ENCODE peak calls at places on chromosome 5, in five cellular contexts. One of them, this sample, is unnamed.
A peak's percentile ranks its signal among the peaks of the same experiment; 100 is the strongest.

GRCh38 chr5:173310296-173310769 is 17.9 kb downstream of the STC2 start:
- DNase-seq in GM23338: no peak
- DNase-seq in neural progenitor cell: no peak
- DNase-seq in SK-N-SH: no peak
- DNase-seq in PC-3: no peak
- DNase-seq in this sample: no peak

GRCh38 chr5:172008689-172009141 is 2.3 kb upstream of the FBXW11 start:
- DNase-seq in GM23338: peak; percentile 80
- DNase-seq in SK-N-SH: no peak
- DNase-seq in neural progenitor cell: peak; percentile 22
- DNase-seq in PC-3: no peak
- DNase-seq in this sample: no peak

GRCh38 chr5:751496-751895 is 33.0 kb downstream of the ZDHHC11B start:
- DNase-seq in GM23338: no peak
- DNase-seq in PC-3: no peak
- DNase-seq in neural progenitor cell: no peak
- DNase-seq in SK-N-SH: peak; percentile 1
- DNase-seq in this sample: no peak

GRCh38 chr5:99674086-99674485 is 745.3 kb upstream of the CHD1 start:
- DNase-seq in GM23338: no peak
- DNase-seq in neural progenitor cell: no peak
- DNase-seq in SK-N-SH: no peak
- DNase-seq in PC-3: no peak
- DNase-seq in this sample: no peak

GRCh38 chr5:45410304-45410995 is 285.7 kb downstream of the HCN1 start:
- DNase-seq in SK-N-SH: no peak
- DNase-seq in PC-3: no peak
- DNase-seq in GM23338: no peak
- DNase-seq in neural progenitor cell: no peak
- DNase-seq in this sample: no peak

GRCh38 chr5:170648546-170648945 is 135.0 kb upstream of the GABRP start:
- DNase-seq in PC-3: no peak
- DNase-seq in GM23338: no peak
- DNase-seq in neural progenitor cell: no peak
- DNase-seq in SK-N-SH: no peak
- DNase-seq in this sample: no peak

GRCh38 chr5:155480731-155481131 is 467.2 kb downstream of the KIF4B start:
- DNase-seq in PC-3: no peak
- DNase-seq in GM23338: no peak
- DNase-seq in neural progenitor cell: no peak
- DNase-seq in SK-N-SH: no peak
- DNase-seq in this sample: no peak

GRCh38 chr5:12691330-12691729 is 787.1 kb upstream of the CTNND2 start:
- DNase-seq in GM23338: no peak
- DNase-seq in SK-N-SH: no peak
- DNase-seq in PC-3: peak; percentile 26
- DNase-seq in neural progenitor cell: peak; percentile 9
- DNase-seq in this sample: no peak

GRCh38 chr5:159341914-159342313 is 11.6 kb upstream of the IL12B start:
- DNase-seq in GM23338: no peak
- DNase-seq in PC-3: peak; percentile 92
- DNase-seq in SK-N-SH: peak; percentile 66
- DNase-seq in neural progenitor cell: no peak
- DNase-seq in this sample: no peak

GRCh38 chr5:115402822-115403577 is 106.5 kb upstream of the CCDC112 start:
- DNase-seq in neural progenitor cell: no peak
- DNase-seq in PC-3: peak; percentile 19
- DNase-seq in SK-N-SH: no peak
- DNase-seq in GM23338: no peak
- DNase-seq in this sample: no peak

GRCh38 chr5:95960802-95961616 is 642 bp downstream of the ELL2 start:
- DNase-seq in PC-3: peak; percentile 68
- DNase-seq in SK-N-SH: peak; percentile 89
- DNase-seq in neural progenitor cell: peak; percentile 90
- DNase-seq in GM23338: peak; percentile 86
- DNase-seq in this sample: peak; percentile 70

GRCh38 chr5:58085800-58086199 is 374.1 kb downstream of the PLK2 start:
- DNase-seq in PC-3: peak; percentile 84
- DNase-seq in SK-N-SH: no peak
- DNase-seq in GM23338: no peak
- DNase-seq in neural progenitor cell: no peak
- DNase-seq in this sample: no peak

GRCh38 chr5:554284-554988 is 30.2 kb upstream of the SLC9A3 start:
- DNase-seq in PC-3: no peak
- DNase-seq in neural progenitor cell: no peak
- DNase-seq in SK-N-SH: no peak
- DNase-seq in GM23338: no peak
- DNase-seq in this sample: no peak

GRCh38 chr5:76363385-76364261 is 39.5 kb upstream of the IQGAP2 start:
- DNase-seq in PC-3: no peak
- DNase-seq in SK-N-SH: no peak
- DNase-seq in neural progenitor cell: no peak
- DNase-seq in GM23338: no peak
- DNase-seq in this sample: peak; percentile 50

GRCh38 chr5:61493973-61494372 is 161.9 kb downstream of the ZSWIM6 start:
- DNase-seq in SK-N-SH: no peak
- DNase-seq in neural progenitor cell: no peak
- DNase-seq in GM23338: no peak
- DNase-seq in PC-3: no peak
- DNase-seq in this sample: no peak

GRCh38 chr5:9062873-9063272 is 483.0 kb downstream of the SEMA5A start:
- DNase-seq in neural progenitor cell: no peak
- DNase-seq in PC-3: no peak
- DNase-seq in GM23338: no peak
- DNase-seq in SK-N-SH: no peak
- DNase-seq in this sample: no peak

GRCh38 chr5:117945261-117945660 is 1043.1 kb downstream of the DTWD2 start:
- DNase-seq in neural progenitor cell: no peak
- DNase-seq in GM23338: no peak
- DNase-seq in SK-N-SH: no peak
- DNase-seq in PC-3: no peak
- DNase-seq in this sample: no peak

GRCh38 chr5:151222769-151223446 is 984 bp downstream of the CCDC69 start:
- DNase-seq in SK-N-SH: no peak
- DNase-seq in GM23338: peak; percentile 58
- DNase-seq in PC-3: peak; percentile 25
- DNase-seq in neural progenitor cell: no peak
- DNase-seq in this sample: peak; percentile 23

GRCh38 chr5:23405316-23406068 is 101.9 kb upstream of the PRDM9 start:
- DNase-seq in neural progenitor cell: no peak
- DNase-seq in SK-N-SH: no peak
- DNase-seq in GM23338: no peak
- DNase-seq in PC-3: peak; percentile 44
- DNase-seq in this sample: no peak

GRCh38 chr5:105882956-105883481 is 1787.7 kb downstream of the EFNA5 start:
- DNase-seq in GM23338: no peak
- DNase-seq in neural progenitor cell: no peak
- DNase-seq in SK-N-SH: no peak
- DNase-seq in PC-3: peak; percentile 95
- DNase-seq in this sample: no peak

GRCh38 chr5:100423330-100423729 is 111.8 kb upstream of the FAM174A start:
- DNase-seq in PC-3: no peak
- DNase-seq in SK-N-SH: no peak
- DNase-seq in neural progenitor cell: no peak
- DNase-seq in GM23338: no peak
- DNase-seq in this sample: no peak

GRCh38 chr5:91139572-91140200 is 243.4 kb downstream of the ARRDC3 start:
- DNase-seq in PC-3: no peak
- DNase-seq in neural progenitor cell: no peak
- DNase-seq in SK-N-SH: no peak
- DNase-seq in GM23338: no peak
- DNase-seq in this sample: no peak
- TF ChIP-seq EZH2phosphoT487 in PC-3: no peak
- TF ChIP-seq EZH2phosphoT487 in neural progenitor cell: no peak
- TF ChIP-seq EZH2phosphoT487 in SK-N-SH: no peak
- TF ChIP-seq EZH2phosphoT487 in GM23338: no peak
- TF ChIP-seq EZH2phosphoT487 in this sample: no peak

DNA sequence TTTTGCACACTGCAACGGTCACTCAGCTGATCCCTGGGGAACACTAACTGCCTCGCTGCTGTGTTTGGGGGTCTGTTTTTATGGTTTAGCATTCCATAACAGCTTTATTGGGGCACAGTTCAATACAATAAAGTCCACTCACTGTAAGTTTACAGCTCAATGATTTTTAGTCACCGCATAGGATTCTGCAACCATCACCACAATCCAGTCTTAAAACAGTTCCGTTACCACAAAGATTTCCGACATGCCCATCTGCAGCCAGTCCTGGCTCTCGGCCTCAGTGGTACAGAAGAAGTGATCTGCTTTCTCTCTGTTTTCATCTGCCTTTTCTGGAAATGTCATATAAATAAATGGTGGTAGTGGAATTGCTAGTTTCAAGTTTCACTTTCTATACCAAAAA is 23.6 kb downstream of the OR2V2 start:
- DNase-seq in PC-3: no peak
- DNase-seq in GM23338: no peak
- DNase-seq in SK-N-SH: no peak
- DNase-seq in neural progenitor cell: no peak
- DNase-seq in this sample: no peak
- H2AFZ ChIP-seq in PC-3: no peak overlapping the region
- H2AFZ ChIP-seq in GM23338: no peak overlapping the region
- H2AFZ ChIP-seq in SK-N-SH: no peak overlapping the region
- H2AFZ ChIP-seq in neural progenitor cell: no peak overlapping the region
- H2AFZ ChIP-seq in this sample: no peak overlapping the region

DNA sequence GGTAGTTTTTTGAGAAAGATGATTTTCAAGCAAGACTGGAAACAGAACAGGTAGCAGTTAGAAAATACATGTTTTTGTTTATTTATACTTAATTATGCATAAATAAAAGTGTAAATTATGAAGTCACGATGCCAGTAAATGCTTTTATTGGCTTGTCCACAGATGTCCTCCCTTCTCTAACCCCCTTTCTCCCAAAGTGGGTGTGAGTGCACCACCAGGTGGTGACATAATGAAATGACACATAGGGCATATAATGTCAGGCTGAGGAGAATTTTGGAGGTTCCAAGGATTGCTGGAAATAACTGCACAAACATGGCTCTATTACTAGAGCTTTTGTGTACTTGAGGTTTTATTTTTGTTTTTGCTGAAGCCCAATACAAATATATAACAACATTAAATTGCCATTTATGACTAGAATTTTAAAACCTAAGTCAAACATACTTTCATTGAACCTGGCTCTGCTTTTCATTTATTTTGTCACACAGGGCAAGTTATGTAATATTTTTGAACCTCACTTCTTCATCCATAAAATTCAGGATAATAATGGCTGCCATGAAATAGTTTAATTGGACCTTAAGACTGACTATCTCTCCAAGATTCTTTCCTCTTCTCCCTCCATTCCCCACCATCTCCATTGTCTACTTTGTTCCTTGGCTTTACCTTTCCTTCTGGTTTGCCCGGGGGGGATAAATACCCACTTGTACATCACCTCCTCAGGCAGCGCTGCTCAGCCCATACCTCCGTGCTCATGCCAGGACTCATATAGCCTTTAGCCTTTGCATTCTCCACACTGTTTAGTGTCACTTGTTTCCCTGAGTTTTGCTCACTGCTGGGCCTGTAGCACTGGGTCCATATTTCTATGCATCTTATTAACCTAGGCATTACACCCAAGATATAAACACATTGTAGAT is 168.8 kb downstream of the PDE4D start:
- DNase-seq in neural progenitor cell: peak; percentile 72
- DNase-seq in SK-N-SH: peak; percentile 41
- DNase-seq in GM23338: peak; percentile 76
- DNase-seq in PC-3: peak; percentile 58
- DNase-seq in this sample: peak; percentile 55
- TF ChIP-seq CTCF in neural progenitor cell: peak; percentile 88
- TF ChIP-seq CTCF in SK-N-SH: peak; percentile 74
- TF ChIP-seq CTCF in GM23338: peak; percentile 96
- TF ChIP-seq CTCF in PC-3: peak; percentile 70
- TF ChIP-seq CTCF in this sample: peak; percentile 90

DNA sequence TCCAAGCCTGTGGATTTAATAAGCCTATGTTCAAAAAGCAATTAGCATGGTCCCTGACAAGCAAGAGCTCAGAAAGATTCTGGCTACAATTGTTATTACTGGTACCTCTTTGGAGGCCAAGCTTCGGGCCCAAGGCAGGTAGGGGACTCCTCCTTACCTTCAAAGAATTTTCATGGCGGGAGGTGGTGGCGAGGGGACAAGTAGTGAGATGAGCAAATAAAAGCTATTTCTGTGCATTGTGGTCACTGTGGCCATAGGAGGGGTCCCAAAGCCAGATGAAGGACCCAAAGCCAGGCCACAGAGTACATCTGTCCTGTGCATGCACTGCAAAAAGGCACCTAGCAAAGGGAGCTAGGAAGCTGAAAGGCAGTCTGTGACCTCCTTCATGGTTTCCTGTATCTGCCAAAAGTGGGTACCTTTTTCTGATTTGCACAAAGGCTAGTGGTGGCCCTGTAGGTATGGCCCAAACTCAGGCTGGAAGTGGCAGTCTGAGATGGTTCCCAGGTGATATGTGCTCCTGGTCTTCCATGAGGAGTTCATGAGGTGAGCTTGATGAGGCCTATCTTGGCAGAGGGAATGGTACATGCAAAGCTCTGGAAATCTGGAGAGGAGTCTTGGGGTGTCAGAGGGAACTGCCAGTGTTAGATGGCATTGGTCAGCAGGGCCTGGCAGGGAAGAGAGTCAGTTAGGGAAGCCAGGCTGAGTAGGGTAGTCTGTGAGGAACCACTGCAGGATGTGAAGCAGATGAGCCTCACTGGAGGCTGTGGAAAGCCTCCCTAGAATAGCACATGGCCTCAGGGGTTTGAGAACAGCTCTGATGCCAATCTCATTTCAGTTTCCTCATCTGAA is 3.3 kb upstream of the CXXC5 start:
- DNase-seq in SK-N-SH: peak; percentile 15
- DNase-seq in PC-3: no peak
- DNase-seq in GM23338: no peak
- DNase-seq in neural progenitor cell: no peak
- DNase-seq in this sample: no peak
- TF ChIP-seq EZH2phosphoT487 in SK-N-SH: no peak
- TF ChIP-seq EZH2phosphoT487 in PC-3: no peak
- TF ChIP-seq EZH2phosphoT487 in GM23338: no peak
- TF ChIP-seq EZH2phosphoT487 in neural progenitor cell: no peak
- TF ChIP-seq EZH2phosphoT487 in this sample: no peak

GRCh38 chr5:3191585-3191984 is 404.0 kb upstream of the IRX1 start:
- DNase-seq in neural progenitor cell: no peak
- DNase-seq in PC-3: no peak
- DNase-seq in SK-N-SH: no peak
- DNase-seq in GM23338: no peak
- DNase-seq in this sample: no peak
- H2AFZ ChIP-seq in neural progenitor cell: no peak overlapping the region
- H2AFZ ChIP-seq in PC-3: no peak overlapping the region
- H2AFZ ChIP-seq in SK-N-SH: no peak overlapping the region
- H2AFZ ChIP-seq in GM23338: no peak overlapping the region
- H2AFZ ChIP-seq in this sample: no peak overlapping the region

GRCh38 chr5:132526974-132527564 is 16.3 kb downstream of the IL5 start:
- DNase-seq in GM23338: no peak
- DNase-seq in SK-N-SH: no peak
- DNase-seq in PC-3: peak; percentile 11
- DNase-seq in neural progenitor cell: no peak
- DNase-seq in this sample: no peak
- TF ChIP-seq CTCF in GM23338: no peak
- TF ChIP-seq CTCF in SK-N-SH: no peak
- TF ChIP-seq CTCF in PC-3: no peak
- TF ChIP-seq CTCF in neural progenitor cell: no peak
- TF ChIP-seq CTCF in this sample: peak; percentile 39

GRCh38 chr5:180118391-180118791 is 46.8 kb upstream of the RNF130 start:
- DNase-seq in PC-3: no peak
- DNase-seq in GM23338: no peak
- DNase-seq in SK-N-SH: no peak
- DNase-seq in neural progenitor cell: no peak
- DNase-seq in this sample: no peak
- TF ChIP-seq EZH2phosphoT487 in PC-3: no peak
- TF ChIP-seq EZH2phosphoT487 in GM23338: no peak
- TF ChIP-seq EZH2phosphoT487 in SK-N-SH: no peak
- TF ChIP-seq EZH2phosphoT487 in neural progenitor cell: no peak
- TF ChIP-seq EZH2phosphoT487 in this sample: no peak

GRCh38 chr5:38029431-38030065 is 189.7 kb upstream of the GDNF start:
- DNase-seq in GM23338: peak; percentile 12
- DNase-seq in neural progenitor cell: no peak
- DNase-seq in SK-N-SH: no peak
- DNase-seq in PC-3: peak; percentile 23
- DNase-seq in this sample: no peak
- H2AFZ ChIP-seq in GM23338: no peak overlapping the region
- H2AFZ ChIP-seq in neural progenitor cell: no peak overlapping the region
- H2AFZ ChIP-seq in SK-N-SH: no peak overlapping the region
- H2AFZ ChIP-seq in PC-3: no peak overlapping the region
- H2AFZ ChIP-seq in this sample: no peak overlapping the region

This sample was measured in OCI-LY7.